ENCODE peak calls at places on chromosomes 2 and 18, in four cellular contexts. One of them, this sample, is unnamed.

GRCh38 chr2:168801961-168802824 is at the start of gene NOSTRIN:
- DNase-seq in K562: peak
- DNase-seq in HepG2: peak
- DNase-seq in SK-N-SH: no peak
- DNase-seq in this sample: no peak

GRCh38 chr18:29154758-29155725 is 978.1 kb upstream of the CDH2 start:
- DNase-seq in K562: no peak
- DNase-seq in HepG2: no peak
- DNase-seq in SK-N-SH: no peak
- DNase-seq in this sample: no peak

GRCh38 chr2:230868151-230868946 is 3.6 kb downstream of the ITM2C start:
- DNase-seq in K562: no peak
- DNase-seq in HepG2: no peak
- DNase-seq in SK-N-SH: peak
- DNase-seq in this sample: no peak

GRCh38 chr2:180048256-180048655 is 41.2 kb upstream of the CWC22 start:
- DNase-seq in K562: no peak
- DNase-seq in HepG2: no peak
- DNase-seq in SK-N-SH: no peak
- DNase-seq in this sample: no peak

GRCh38 chr2:62857139-62857931 is 151.8 kb downstream of the EHBP1 start:
- DNase-seq in K562: no peak
- DNase-seq in HepG2: no peak
- DNase-seq in SK-N-SH: no peak
- DNase-seq in this sample: no peak

GRCh38 chr2:190947711-190948251 is 66.2 kb downstream of the STAT1 start:
- DNase-seq in K562: no peak
- DNase-seq in HepG2: peak
- DNase-seq in SK-N-SH: no peak
- DNase-seq in this sample: peak

GRCh38 chr2:165899311-165899710 is 54.3 kb downstream of the TTC21B start:
- DNase-seq in K562: no peak
- DNase-seq in HepG2: no peak
- DNase-seq in SK-N-SH: no peak
- DNase-seq in this sample: no peak

GRCh38 chr2:109128048-109128465 is 948 bp upstream of the SH3RF3 start:
- DNase-seq in K562: peak
- DNase-seq in HepG2: peak
- DNase-seq in SK-N-SH: peak
- DNase-seq in this sample: no peak

GRCh38 chr2:221914334-221914733 is 342.2 kb upstream of the EPHA4 start:
- DNase-seq in K562: no peak
- DNase-seq in HepG2: no peak
- DNase-seq in SK-N-SH: no peak
- DNase-seq in this sample: no peak

GRCh38 chr2:160492401-160493226 is 993 bp downstream of the RBMS1 start:
- DNase-seq in K562: peak
- DNase-seq in HepG2: peak
- DNase-seq in SK-N-SH: peak
- DNase-seq in this sample: no peak

GRCh38 chr2:239599299-239599698 is 198.5 kb upstream of the HDAC4 start:
- DNase-seq in K562: no peak
- DNase-seq in HepG2: no peak
- DNase-seq in SK-N-SH: no peak
- DNase-seq in this sample: no peak

GRCh38 chr2:71291398-71291797 is 40.2 kb upstream of the ZNF638 start:
- DNase-seq in K562: no peak
- DNase-seq in HepG2: no peak
- DNase-seq in SK-N-SH: no peak
- DNase-seq in this sample: no peak

GRCh38 chr2:239055756-239056493 is 208.0 kb downstream of the TWIST2 start:
- DNase-seq in K562: no peak
- DNase-seq in HepG2: no peak
- DNase-seq in SK-N-SH: no peak
- DNase-seq in this sample: no peak

GRCh38 chr2:113133696-113134558 is 6.5 kb downstream of the IL1RN start:
- DNase-seq in K562: no peak
- DNase-seq in HepG2: no peak
- DNase-seq in SK-N-SH: no peak
- DNase-seq in this sample: no peak

GRCh38 chr18:74508821-74509225 is 12.7 kb downstream of the CNDP2 start:
- DNase-seq in K562: no peak
- DNase-seq in HepG2: no peak
- DNase-seq in SK-N-SH: no peak
- DNase-seq in this sample: no peak
- TF ChIP-seq NFIC in K562: no peak
- TF ChIP-seq NFIC in HepG2: no peak
- TF ChIP-seq NFIC in SK-N-SH: no peak
- TF ChIP-seq NFIC in this sample: no peak

GRCh38 chr2:26423750-26424149 is 22.0 kb downstream of the DRC1 start:
- DNase-seq in K562: no peak
- DNase-seq in HepG2: no peak
- DNase-seq in SK-N-SH: no peak
- DNase-seq in this sample: no peak
- H2AFZ ChIP-seq in K562: no peak
- H2AFZ ChIP-seq in HepG2: no peak
- H2AFZ ChIP-seq in SK-N-SH: no peak
- H2AFZ ChIP-seq in this sample: no peak

DNA sequence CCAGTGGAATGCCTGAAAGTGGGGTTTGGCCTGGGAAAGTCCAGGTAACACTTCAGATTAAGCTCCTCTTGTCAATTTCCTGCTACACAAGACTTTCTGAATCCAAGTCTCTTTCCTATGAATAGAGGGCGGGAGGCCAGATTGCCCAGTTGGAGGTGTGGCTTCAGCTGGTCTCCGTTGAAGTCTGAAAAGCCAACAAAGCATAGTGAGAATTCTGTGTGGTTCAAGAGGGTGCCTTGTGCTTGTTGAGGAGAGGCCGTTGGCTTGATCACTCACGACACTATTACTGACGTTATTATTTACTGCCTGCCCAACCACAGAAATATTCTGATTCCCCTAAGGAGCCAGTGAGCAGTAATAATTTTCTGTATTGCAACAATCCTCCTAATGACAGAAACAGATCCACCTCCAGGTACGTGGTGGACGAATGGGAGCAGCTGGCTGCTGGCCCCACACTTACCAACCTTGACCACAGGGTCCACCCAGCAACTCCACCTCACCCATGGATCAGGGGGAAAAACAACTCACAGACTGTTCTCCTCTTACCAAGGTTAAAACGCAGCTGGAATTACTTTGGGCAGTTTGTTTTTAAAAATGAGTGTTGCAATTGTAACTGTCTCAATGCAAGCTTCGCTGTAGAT is 21.9 kb downstream of the NRP2 start:
- DNase-seq in K562: no peak
- DNase-seq in HepG2: peak
- DNase-seq in SK-N-SH: no peak
- DNase-seq in this sample: no peak
- TF ChIP-seq SMC3 in K562: no peak
- TF ChIP-seq SMC3 in HepG2: no peak
- TF ChIP-seq SMC3 in SK-N-SH: no peak
- TF ChIP-seq SMC3 in this sample: no peak

DNA sequence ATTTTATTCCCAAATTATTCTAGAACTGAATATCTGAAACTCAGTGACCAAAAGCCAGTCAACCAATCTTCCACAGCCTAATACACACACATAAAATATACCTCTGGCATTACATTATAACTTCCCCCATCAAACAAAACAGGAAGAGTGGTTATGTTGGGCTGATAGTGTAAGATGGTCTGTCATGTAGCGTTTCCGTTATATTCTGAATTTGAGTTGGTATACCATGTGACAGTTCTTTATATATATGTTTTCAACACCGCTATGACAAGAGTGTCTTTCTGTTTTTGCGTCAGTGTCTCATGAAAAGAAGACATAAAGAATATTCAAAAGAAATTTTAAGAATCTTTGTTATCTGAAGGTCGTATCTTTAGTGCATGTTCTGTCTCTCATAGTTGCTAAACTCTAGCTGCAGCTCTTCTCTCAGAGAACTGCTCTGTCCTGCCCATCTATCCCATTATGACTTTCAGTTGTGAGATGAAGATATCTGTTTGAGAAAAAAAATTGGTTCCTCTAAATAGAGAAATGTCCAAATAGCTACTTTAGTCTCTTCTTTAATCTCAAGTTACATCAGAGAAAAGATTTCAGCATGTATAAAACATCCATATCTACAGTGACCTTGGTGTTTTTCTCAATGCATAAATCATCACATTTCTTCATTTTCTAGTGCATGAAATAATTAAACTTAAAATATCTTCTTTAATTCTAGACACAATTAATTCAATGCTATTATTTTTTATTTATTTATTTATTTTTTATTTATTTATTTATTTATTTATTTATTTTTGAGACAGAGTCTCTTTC is 24.1 kb upstream of the PSME4 start:
- DNase-seq in K562: no peak
- DNase-seq in HepG2: no peak
- DNase-seq in SK-N-SH: no peak
- DNase-seq in this sample: no peak
- TF ChIP-seq NFIC in K562: no peak
- TF ChIP-seq NFIC in HepG2: no peak
- TF ChIP-seq NFIC in SK-N-SH: no peak
- TF ChIP-seq NFIC in this sample: peak

This sample was measured in GM12878.